ENCODE peak calls at places on chromosomes 12 and 14, in four cellular contexts. O, H, N and R are unnamed samples. For H3K4me1, the result is how much of the 10 kb centered on the place peaks cover.

GRCh38 chr14:23557521-23557920 is 1.4 kb downstream of the THTPA start:
- DNase-seq in O (no peak), H (no peak), N (no peak), R (no peak)

GRCh38 chr14:31837056-31837455 is 240.0 kb upstream of the ARHGAP5 start:
- DNase-seq in O (no peak), H (no peak), N (no peak), R (no peak)

GRCh38 chr14:24325131-24325530 is 9.7 kb downstream of the ADCY4 start:
- DNase-seq in O (no peak), H (no peak), N (no peak), R (no peak)

GRCh38 chr12:46886541-46887041 is 60.8 kb upstream of the SLC38A4 start:
- DNase-seq in O (no peak), H (no peak), N (no peak), R (no peak)

GRCh38 chr12:29731556-29731955 is 52.2 kb downstream of the TMTC1 start:
- DNase-seq in O (no peak), H (no peak), N (no peak), R (no peak)

GRCh38 chr14:73234586-73235394 is 2.5 kb upstream of the PAPLN start:
- DNase-seq in O (no peak), H (no peak), N (no peak), R (no peak)

GRCh38 chr14:102590667-102591099 is 1.8 kb upstream of the RCOR1 start:
- DNase-seq in O (peak), H (peak), N (no peak), R (no peak)

GRCh38 chr14:55152052-55152753 is 23.2 kb downstream of the LGALS3 start:
- DNase-seq in O (no peak), H (no peak), N (no peak), R (no peak)

GRCh38 chr14:54742492-54743350 is 159.9 kb downstream of the GCH1 start:
- DNase-seq in O (no peak), H (no peak), N (no peak), R (no peak)

GRCh38 chr12:76883826-76884225 is 5.0 kb upstream of the CSRP2 start:
- DNase-seq in O (no peak), H (no peak), N (no peak), R (no peak)

GRCh38 chr12:2364566-2365165 is 311.9 kb downstream of the CACNA1C start:
- DNase-seq in O (no peak), H (no peak), N (no peak), R (no peak)

GRCh38 chr14:57245941-57246340 is 22.8 kb downstream of the EXOC5 start:
- DNase-seq in O (no peak), H (no peak), N (no peak), R (no peak)

GRCh38 chr12:13208533-13209278 is 12.2 kb downstream of the EMP1 start:
- DNase-seq in O (no peak), H (no peak), N (no peak), R (no peak)

GRCh38 chr12:98983647-98984046 is 338.6 kb downstream of the APAF1 start:
- DNase-seq in O (no peak), H (no peak), N (no peak), R (no peak)

GRCh38 chr14:99168330-99168729 is 103.7 kb downstream of the BCL11B start:
- DNase-seq in O (no peak), H (no peak), N (no peak), R (no peak)

GRCh38 chr14:58821421-58821820 is 183.7 kb downstream of the DACT1 start:
- DNase-seq in O (peak), H (no peak), N (no peak), R (no peak)

GRCh38 chr14:93114713-93115068 is 1.0 kb downstream of the ITPK1 start:
- DNase-seq in O (no peak), H (no peak), N (no peak), R (no peak)

GRCh38 chr12:40648519-40648918 is 43.7 kb upstream of the CNTN1 start:
- DNase-seq in O (no peak), H (no peak), N (no peak), R (no peak)

GRCh38 chr12:91384391-91384790 is 201.8 kb upstream of the DCN start:
- DNase-seq in O (no peak), H (no peak), N (no peak), R (no peak)

GRCh38 chr12:2013527-2014223 is 9.4 kb upstream of the DCP1B start:
- DNase-seq in O (no peak), H (no peak), N (no peak), R (no peak)

GRCh38 chr12:78293039-78293686 is 462.5 kb downstream of the NAV3 start:
- DNase-seq in O (no peak), H (no peak), N (no peak), R (no peak)

GRCh38 chr12:77070382-77071294 is 5.3 kb upstream of the E2F7 start:
- DNase-seq in O (no peak), H (no peak), N (peak), R (no peak)

GRCh38 chr12:93042283-93042682 is 113.2 kb upstream of the EEA1 start:
- DNase-seq in O (no peak), H (no peak), N (no peak), R (no peak)

GRCh38 chr12:128190614-128191013 is 76.4 kb upstream of the TMEM132C start:
- DNase-seq in O (no peak), H (no peak), N (no peak), R (no peak)

GRCh38 chr14:31320216-31320615 is 100.1 kb downstream of the HEATR5A start:
- DNase-seq in O (no peak), H (no peak), N (no peak), R (no peak)

GRCh38 chr12:14473707-14474287 is 93.9 kb downstream of the PLBD1 start:
- DNase-seq in O (peak), H (no peak), N (no peak), R (no peak)

GRCh38 chr12:55708695-55709233 is 1.1 kb upstream of the ITGA7 start:
- DNase-seq in O (no peak), H (no peak), N (no peak), R (no peak)

GRCh38 chr12:6167327-6168280 is 32.6 kb upstream of the CD9 start:
- DNase-seq in O (peak), H (peak), N (peak), R (peak)

GRCh38 chr12:122855985-122856831 is 21.0 kb downstream of the HIP1R start:
- DNase-seq in O (no peak), H (no peak), N (no peak), R (no peak)

GRCh38 chr12:69266045-69266635 is 26.8 kb downstream of the CPSF6 start:
- DNase-seq in O (no peak), H (no peak), N (no peak), R (peak)

GRCh38 chr12:66188584-66189475 is at the start of gene IRAK3:
- DNase-seq in O (no peak), H (no peak), N (no peak), R (no peak)

GRCh38 chr12:127928615-127929014 is 338.4 kb upstream of the TMEM132C start:
- DNase-seq in O (no peak), H (no peak), N (no peak), R (no peak)

GRCh38 chr14:52117433-52117832 is 48.6 kb upstream of the NID2 start:
- DNase-seq in O (no peak), H (no peak), N (no peak), R (no peak)
- TF ChIP-seq SIN3A in O (no peak), H (no peak), N (no peak), R (no peak)

GRCh38 chr12:102567031-102567985 is 86.9 kb upstream of the IGF1 start:
- DNase-seq in O (no peak), H (no peak), N (no peak), R (no peak)
- H3K4me1 ChIP-seq in O (under half), H (under half), N (under half), R (under half)

DNA sequence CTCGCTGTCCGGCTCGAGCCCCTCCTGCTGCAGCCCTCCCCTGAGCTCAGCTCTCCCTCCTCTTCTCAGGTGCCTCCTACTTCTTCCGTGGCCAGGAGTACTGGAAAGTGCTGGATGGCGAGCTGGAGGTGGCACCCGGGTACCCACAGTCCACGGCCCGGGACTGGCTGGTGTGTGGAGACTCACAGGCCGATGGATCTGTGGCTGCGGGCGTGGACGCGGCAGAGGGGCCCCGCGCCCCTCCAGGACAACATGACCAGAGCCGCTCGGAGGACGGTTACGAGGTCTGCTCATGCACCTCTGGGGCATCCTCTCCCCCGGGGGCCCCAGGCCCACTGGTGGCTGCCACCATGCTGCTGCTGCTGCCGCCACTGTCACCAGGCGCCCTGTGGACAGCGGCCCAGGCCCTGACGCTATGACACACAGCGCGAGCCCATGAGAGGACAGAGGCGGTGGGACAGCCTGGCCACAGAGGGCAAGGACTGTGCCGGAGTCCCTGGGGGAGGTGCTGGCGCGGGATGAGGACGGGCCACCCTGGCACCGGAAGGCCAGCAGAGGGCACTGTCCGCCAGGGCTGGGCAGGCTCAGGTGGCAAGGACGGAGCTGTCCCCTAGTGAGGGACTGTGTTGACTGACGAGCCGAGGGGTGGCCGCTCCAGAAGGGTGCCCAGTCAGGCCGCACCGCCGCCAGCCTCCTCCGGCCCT is 22.8 kb downstream of the MMP17 start:
- DNase-seq in O (no peak), H (no peak), N (no peak), R (no peak)
- TF ChIP-seq CTCF in O (peak), H (no peak), N (no peak), R (no peak)

GRCh38 chr12:37672655-37673260 is 643.8 kb upstream of the ALG10B start:
- DNase-seq in O (no peak), H (peak), N (no peak), R (no peak)
- TF ChIP-seq SIN3A in O (no peak), H (no peak), N (no peak), R (no peak)

GRCh38 chr12:51406859-51407258 is 15.7 kb upstream of the GALNT6 start:
- DNase-seq in O (no peak), H (no peak), N (no peak), R (no peak)

GRCh38 chr12:51405801-51406207 is 14.6 kb upstream of the GALNT6 start:
- DNase-seq in O (no peak), H (no peak), N (no peak), R (no peak)

GRCh38 chr12:51404627-51405026 is 13.4 kb upstream of the GALNT6 start:
- DNase-seq in O (no peak), H (no peak), N (no peak), R (no peak)

GRCh38 chr12:51407604-51408003 is 16.4 kb upstream of the GALNT6 start:
- DNase-seq in O (no peak), H (no peak), N (no peak), R (no peak)

GRCh38 chr12:51406299-51406698 is 15.1 kb upstream of the GALNT6 start:
- DNase-seq in O (no peak), H (no peak), N (no peak), R (no peak)
- H3K4me1 ChIP-seq in O (under half), H (under half), N (under half), R (under half)

DNA sequence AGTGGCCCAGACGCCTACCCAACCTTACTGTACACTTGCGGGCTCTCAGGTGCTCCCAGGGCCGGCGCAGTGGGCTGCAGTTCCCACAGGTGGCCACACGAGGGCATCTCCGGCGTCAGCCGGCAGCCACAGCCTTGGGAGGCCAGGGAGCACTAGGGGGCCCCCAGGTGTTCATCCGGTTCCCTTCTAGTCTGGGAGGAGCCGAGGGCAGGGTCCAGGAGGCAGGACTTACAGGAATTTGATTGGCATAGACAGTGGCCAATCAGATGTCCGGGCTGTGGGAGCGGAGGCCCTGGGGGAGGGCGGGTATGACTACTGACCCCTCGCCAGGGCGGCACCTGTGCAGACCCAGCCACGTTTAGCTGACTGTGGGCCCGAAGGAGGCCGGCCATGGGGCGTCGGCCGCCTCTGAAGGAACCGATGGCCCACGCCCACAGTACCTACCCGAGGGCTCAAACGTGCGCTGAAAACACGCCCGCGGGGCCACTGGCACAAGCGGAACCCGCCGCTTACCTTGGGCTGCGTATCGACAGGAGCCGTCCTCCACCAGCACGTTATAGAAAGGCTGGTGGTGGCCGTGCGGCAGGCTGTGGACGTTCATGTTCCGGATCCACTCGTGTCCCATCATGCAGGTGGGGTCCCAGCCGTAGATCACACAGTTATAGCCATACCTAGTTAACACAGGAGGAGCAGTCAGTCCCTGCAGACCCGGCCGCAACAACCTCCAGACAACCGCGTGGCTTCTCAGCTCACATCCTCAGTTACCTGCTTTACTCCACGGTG is 34.8 kb downstream of the FBXO21 start:
- DNase-seq in O (peak), H (peak), N (no peak), R (peak)
- TF ChIP-seq CTCF in O (peak), H (peak), N (peak), R (peak)

GRCh38 chr12:121767525-121768016 is 25.9 kb downstream of the RHOF start:
- DNase-seq in O (no peak), H (no peak), N (no peak), R (no peak)
- TF ChIP-seq SIN3A in O (no peak), H (no peak), N (no peak), R (no peak)

DNA sequence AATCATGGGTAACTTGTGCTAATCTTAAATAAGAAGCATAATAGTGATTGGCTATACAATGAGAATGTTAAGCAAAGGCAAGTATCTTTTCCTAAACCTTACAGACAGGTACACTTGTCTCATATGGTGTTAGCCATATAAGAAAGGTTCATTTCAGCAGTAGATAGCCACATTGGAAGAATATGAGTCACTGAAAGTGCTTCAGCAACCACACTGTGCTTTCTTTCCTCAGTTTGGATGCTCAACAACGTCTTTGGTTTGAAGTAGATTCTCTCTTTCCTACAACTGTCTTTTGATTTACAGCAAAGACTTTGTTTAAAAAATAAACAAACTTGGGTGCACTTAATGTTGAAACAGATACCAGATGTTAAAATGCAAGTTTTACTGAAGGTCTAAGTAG is 8.9 kb downstream of the DDHD1 start:
- DNase-seq in O (no peak), H (no peak), N (peak), R (no peak)
- H3K4me1 ChIP-seq in O (under half), H (under half), N (under half), R (under half)

DNA sequence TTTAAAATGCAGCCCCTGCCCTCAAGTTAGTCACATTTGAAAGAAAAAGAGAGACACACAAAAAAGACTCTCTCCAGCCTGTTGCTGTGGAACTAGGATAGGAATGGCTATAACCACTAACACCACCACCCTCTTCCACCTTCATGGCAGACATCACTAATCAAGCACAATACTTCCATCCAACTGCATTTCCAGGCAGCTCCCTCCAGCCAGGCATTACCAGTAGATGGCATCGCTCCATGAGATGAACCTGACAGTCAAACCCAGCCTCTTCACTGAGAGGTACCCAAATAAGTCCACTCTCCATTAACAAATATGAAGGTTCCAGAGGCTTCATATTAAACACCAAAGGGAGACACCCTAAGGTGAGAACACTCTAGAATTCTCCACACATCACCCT is 24.4 kb downstream of the SLC8B1 start:
- DNase-seq in O (no peak), H (no peak), N (no peak), R (no peak)
- TF ChIP-seq CTCF in O (peak), H (no peak), N (no peak), R (no peak)

DNA sequence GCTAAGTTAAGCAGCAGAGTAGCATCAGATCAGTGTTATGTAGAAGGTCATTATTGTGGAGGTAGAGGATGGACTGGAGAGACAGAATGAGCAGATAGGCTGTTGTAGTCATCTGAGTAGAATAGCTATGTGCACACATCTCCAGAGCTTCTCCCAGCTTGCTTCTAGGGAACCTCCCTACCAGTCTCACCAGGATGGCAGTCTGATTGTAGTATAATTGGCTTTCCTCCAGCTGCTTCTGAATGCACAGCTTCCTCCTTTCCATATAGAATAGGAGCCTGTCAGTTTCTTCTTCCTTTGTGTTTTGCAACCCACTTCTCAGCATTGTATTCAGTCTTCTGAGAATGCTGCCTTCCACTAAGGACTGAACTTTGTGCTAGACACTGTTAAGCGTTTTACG is 2.1 kb upstream of the CSAD start:
- DNase-seq in O (no peak), H (no peak), N (no peak), R (no peak)
- TF ChIP-seq SIN3A in O (no peak), H (no peak), N (no peak), R (no peak)